ENCODE peak calls at places on chromosomes 4 and X, in seven cellular contexts. One of them, this sample, is unnamed.

GRCh38 chr4:147755567-147756295 is 23.8 kb downstream of the ARHGAP10 start:
- DNase-seq in HFFc6: no peak
- DNase-seq in Daoy: no peak
- DNase-seq in GM03348: peak
- DNase-seq in non-pigmented ciliary epithelial cell: no peak
- DNase-seq in epithelial cell of esophagus: peak
- DNase-seq in left lung: no peak
- DNase-seq in this sample: no peak

GRCh38 chr4:75718529-75718928 is 5.8 kb upstream of the USO1 start:
- DNase-seq in HFFc6: no peak
- DNase-seq in Daoy: no peak
- DNase-seq in GM03348: no peak
- DNase-seq in non-pigmented ciliary epithelial cell: no peak
- DNase-seq in epithelial cell of esophagus: peak
- DNase-seq in left lung: no peak
- DNase-seq in this sample: no peak

GRCh38 chr4:7654550-7655266 is 220.0 kb upstream of the PSAPL1 start:
- DNase-seq in HFFc6: no peak
- DNase-seq in Daoy: no peak
- DNase-seq in GM03348: no peak
- DNase-seq in non-pigmented ciliary epithelial cell: no peak
- DNase-seq in epithelial cell of esophagus: no peak
- DNase-seq in left lung: no peak
- DNase-seq in this sample: no peak

GRCh38 chrX:153491351-153492152 is 3.2 kb upstream of the BGN start:
- DNase-seq in HFFc6: no peak
- DNase-seq in Daoy: no peak
- DNase-seq in GM03348: no peak
- DNase-seq in non-pigmented ciliary epithelial cell: no peak
- DNase-seq in epithelial cell of esophagus: no peak
- DNase-seq in left lung: no peak
- DNase-seq in this sample: no peak

GRCh38 chrX:121256653-121257052 is 209.2 kb downstream of the GLUD2 start:
- DNase-seq in HFFc6: no peak
- DNase-seq in Daoy: peak
- DNase-seq in GM03348: no peak
- DNase-seq in non-pigmented ciliary epithelial cell: peak
- DNase-seq in epithelial cell of esophagus: peak
- DNase-seq in left lung: no peak
- DNase-seq in this sample: no peak

GRCh38 chr4:173498771-173499170 is 31.3 kb downstream of the HAND2 start:
- DNase-seq in HFFc6: no peak
- DNase-seq in Daoy: no peak
- DNase-seq in GM03348: peak
- DNase-seq in non-pigmented ciliary epithelial cell: no peak
- DNase-seq in epithelial cell of esophagus: no peak
- DNase-seq in left lung: no peak
- DNase-seq in this sample: no peak

GRCh38 chr4:151933122-151933827 is 172.5 kb upstream of the GATB start:
- DNase-seq in HFFc6: no peak
- DNase-seq in Daoy: no peak
- DNase-seq in GM03348: no peak
- DNase-seq in non-pigmented ciliary epithelial cell: no peak
- DNase-seq in epithelial cell of esophagus: no peak
- DNase-seq in left lung: no peak
- DNase-seq in this sample: no peak

GRCh38 chrX:136147320-136147901 is at the start of gene FHL1:
- DNase-seq in HFFc6: no peak
- DNase-seq in Daoy: peak
- DNase-seq in GM03348: peak
- DNase-seq in non-pigmented ciliary epithelial cell: no peak
- DNase-seq in epithelial cell of esophagus: peak
- DNase-seq in left lung: peak
- DNase-seq in this sample: peak

GRCh38 chr4:6283282-6283681 is 13.6 kb downstream of the WFS1 start:
- DNase-seq in HFFc6: no peak
- DNase-seq in Daoy: no peak
- DNase-seq in GM03348: no peak
- DNase-seq in non-pigmented ciliary epithelial cell: no peak
- DNase-seq in epithelial cell of esophagus: no peak
- DNase-seq in left lung: no peak
- DNase-seq in this sample: no peak

GRCh38 chr4:89021678-89022077 is 35.3 kb downstream of the FAM13A start:
- DNase-seq in HFFc6: no peak
- DNase-seq in Daoy: no peak
- DNase-seq in GM03348: no peak
- DNase-seq in non-pigmented ciliary epithelial cell: no peak
- DNase-seq in epithelial cell of esophagus: no peak
- DNase-seq in left lung: no peak
- DNase-seq in this sample: no peak

GRCh38 chr4:80107374-80107773 is 34.3 kb upstream of the ANTXR2 start:
- DNase-seq in HFFc6: no peak
- DNase-seq in Daoy: no peak
- DNase-seq in GM03348: no peak
- DNase-seq in non-pigmented ciliary epithelial cell: no peak
- DNase-seq in epithelial cell of esophagus: no peak
- DNase-seq in left lung: no peak
- DNase-seq in this sample: no peak

GRCh38 chrX:68199062-68199848 is 234.0 kb downstream of the OPHN1 start:
- DNase-seq in HFFc6: no peak
- DNase-seq in Daoy: no peak
- DNase-seq in GM03348: no peak
- DNase-seq in non-pigmented ciliary epithelial cell: no peak
- DNase-seq in epithelial cell of esophagus: peak
- DNase-seq in left lung: no peak
- DNase-seq in this sample: no peak

GRCh38 chr4:65671402-65671801 is 1.1 kb upstream of the EPHA5 start:
- DNase-seq in HFFc6: no peak
- DNase-seq in Daoy: no peak
- DNase-seq in GM03348: no peak
- DNase-seq in non-pigmented ciliary epithelial cell: no peak
- DNase-seq in epithelial cell of esophagus: peak
- DNase-seq in left lung: no peak
- DNase-seq in this sample: no peak

GRCh38 chrX:4844376-4844775 is 1130.9 kb upstream of the PRKX start:
- DNase-seq in HFFc6: no peak
- DNase-seq in Daoy: no peak
- DNase-seq in GM03348: no peak
- DNase-seq in non-pigmented ciliary epithelial cell: no peak
- DNase-seq in epithelial cell of esophagus: peak
- DNase-seq in left lung: no peak
- DNase-seq in this sample: no peak

GRCh38 chr4:3802571-3803474 is 36.6 kb downstream of the ADRA2C start:
- DNase-seq in HFFc6: no peak
- DNase-seq in Daoy: no peak
- DNase-seq in GM03348: no peak
- DNase-seq in non-pigmented ciliary epithelial cell: no peak
- DNase-seq in epithelial cell of esophagus: no peak
- DNase-seq in left lung: no peak
- DNase-seq in this sample: no peak

GRCh38 chr4:8913858-8914460 is 42.3 kb upstream of the HMX1 start:
- DNase-seq in HFFc6: no peak
- DNase-seq in Daoy: peak
- DNase-seq in GM03348: peak
- DNase-seq in non-pigmented ciliary epithelial cell: no peak
- DNase-seq in epithelial cell of esophagus: no peak
- DNase-seq in left lung: peak
- DNase-seq in this sample: no peak

GRCh38 chrX:136086521-136086920 is 60.8 kb upstream of the FHL1 start:
- DNase-seq in HFFc6: no peak
- DNase-seq in Daoy: peak
- DNase-seq in GM03348: no peak
- DNase-seq in non-pigmented ciliary epithelial cell: no peak
- DNase-seq in epithelial cell of esophagus: no peak
- DNase-seq in left lung: no peak
- DNase-seq in this sample: no peak

GRCh38 chr4:74934016-74934821 is 1.3 kb downstream of the PARM1 start:
- DNase-seq in HFFc6: no peak
- DNase-seq in Daoy: no peak
- DNase-seq in GM03348: peak
- DNase-seq in non-pigmented ciliary epithelial cell: no peak
- DNase-seq in epithelial cell of esophagus: peak
- DNase-seq in left lung: peak
- DNase-seq in this sample: peak

GRCh38 chrX:13533726-13534125 is 35.7 kb upstream of the EGFL6 start:
- DNase-seq in HFFc6: peak
- DNase-seq in Daoy: peak
- DNase-seq in GM03348: peak
- DNase-seq in non-pigmented ciliary epithelial cell: no peak
- DNase-seq in epithelial cell of esophagus: peak
- DNase-seq in left lung: no peak
- DNase-seq in this sample: no peak

GRCh38 chr4:122652379-122652778 is 31.5 kb upstream of the IL21 start:
- DNase-seq in HFFc6: peak
- DNase-seq in Daoy: peak
- DNase-seq in GM03348: peak
- DNase-seq in non-pigmented ciliary epithelial cell: no peak
- DNase-seq in epithelial cell of esophagus: peak
- DNase-seq in left lung: no peak
- DNase-seq in this sample: peak

GRCh38 chr4:186782302-186782701 is 58.6 kb upstream of the FAT1 start:
- DNase-seq in HFFc6: no peak
- DNase-seq in Daoy: no peak
- DNase-seq in GM03348: no peak
- DNase-seq in non-pigmented ciliary epithelial cell: no peak
- DNase-seq in epithelial cell of esophagus: no peak
- DNase-seq in left lung: no peak
- DNase-seq in this sample: no peak

GRCh38 chrX:149504226-149504914 is 736 bp downstream of the IDS start:
- DNase-seq in HFFc6: no peak
- DNase-seq in Daoy: peak
- DNase-seq in GM03348: peak
- DNase-seq in non-pigmented ciliary epithelial cell: no peak
- DNase-seq in epithelial cell of esophagus: no peak
- DNase-seq in left lung: peak
- DNase-seq in this sample: peak

GRCh38 chr4:1130318-1131186 is 17.2 kb upstream of the RNF212 start:
- DNase-seq in HFFc6: peak
- DNase-seq in Daoy: peak
- DNase-seq in GM03348: peak
- DNase-seq in non-pigmented ciliary epithelial cell: peak
- DNase-seq in epithelial cell of esophagus: peak
- DNase-seq in left lung: peak
- DNase-seq in this sample: peak

GRCh38 chrX:40154853-40155616 is 57.3 kb upstream of the BCOR start:
- DNase-seq in HFFc6: no peak
- DNase-seq in Daoy: no peak
- DNase-seq in GM03348: peak
- DNase-seq in non-pigmented ciliary epithelial cell: no peak
- DNase-seq in epithelial cell of esophagus: no peak
- DNase-seq in left lung: peak
- DNase-seq in this sample: peak

GRCh38 chrX:20197641-20198210 is 56.1 kb upstream of the EIF1AX start:
- DNase-seq in HFFc6: peak
- DNase-seq in Daoy: no peak
- DNase-seq in GM03348: peak
- DNase-seq in non-pigmented ciliary epithelial cell: no peak
- DNase-seq in epithelial cell of esophagus: no peak
- DNase-seq in left lung: no peak
- DNase-seq in this sample: no peak

GRCh38 chr4:84258905-84259830 is 239.9 kb downstream of the NKX6-1 start:
- DNase-seq in HFFc6: peak
- DNase-seq in Daoy: peak
- DNase-seq in GM03348: peak
- DNase-seq in non-pigmented ciliary epithelial cell: no peak
- DNase-seq in epithelial cell of esophagus: peak
- DNase-seq in left lung: no peak
- DNase-seq in this sample: peak